ENCODE peak calls at places on chromosome 3, in seven cellular contexts. V is transverse colon; A is GM23248; S is lower lobe of right lung; K is fibroblast of mammary gland; E is neuronal stem cell; G is CD4-positive, alpha-beta memory T cell. L is an unnamed sample.

GRCh38 chr3:150528359-150528797 is 17.9 kb downstream of the SERP1 start:
- DNase-seq in V (no peak), A (peak), S (no peak), K (peak), E (no peak), G (peak), L (peak)

GRCh38 chr3:54045416-54045815 is 76.9 kb upstream of the CACNA2D3 start:
- DNase-seq in V (no peak), A (no peak), S (no peak), K (no peak), E (no peak), G (no peak), L (no peak)

GRCh38 chr3:174540081-174540480 is 319.1 kb upstream of the NAALADL2 start:
- DNase-seq in V (no peak), A (no peak), S (no peak), K (no peak), E (no peak), G (no peak), L (no peak)

GRCh38 chr3:47365213-47366153 is 15.3 kb upstream of the PTPN23 start:
- DNase-seq in V (no peak), A (peak), S (no peak), K (peak), E (no peak), G (no peak), L (peak)

GRCh38 chr3:70358978-70359580 is 46.6 kb upstream of the MDFIC2 start:
- DNase-seq in V (no peak), A (peak), S (no peak), K (peak), E (peak), G (no peak), L (no peak)

GRCh38 chr3:109643590-109643989 is 306.2 kb upstream of the DPPA4 start:
- DNase-seq in V (no peak), A (peak), S (no peak), K (peak), E (no peak), G (no peak), L (peak)

GRCh38 chr3:148642616-148643015 is 55.1 kb upstream of the AGTR1 start:
- DNase-seq in V (no peak), A (peak), S (no peak), K (peak), E (no peak), G (no peak), L (no peak)

GRCh38 chr3:10224794-10225660 is 23.2 kb upstream of the TATDN2 start:
- DNase-seq in V (peak), A (peak), S (peak), K (peak), E (peak), G (peak), L (no peak)

GRCh38 chr3:19392146-19392545 is 243.8 kb downstream of the KCNH8 start:
- DNase-seq in V (no peak), A (no peak), S (no peak), K (no peak), E (no peak), G (no peak), L (peak)

GRCh38 chr3:49627634-49628033 is 46.5 kb upstream of the APEH start:
- DNase-seq in V (no peak), A (no peak), S (no peak), K (no peak), E (no peak), G (no peak), L (no peak)

GRCh38 chr3:195886181-195887141 is 21.9 kb downstream of the TNK2 start:
- DNase-seq in V (no peak), A (peak), S (no peak), K (peak), E (no peak), G (no peak), L (peak)

GRCh38 chr3:55750525-55750924 is 263.4 kb upstream of the WNT5A start:
- DNase-seq in V (peak), A (peak), S (peak), K (peak), E (no peak), G (no peak), L (peak)

GRCh38 chr3:58659051-58659675 is 7.4 kb downstream of the FAM3D start:
- DNase-seq in V (peak), A (peak), S (no peak), K (peak), E (no peak), G (no peak), L (peak)

GRCh38 chr3:4703054-4703480 is 209.9 kb downstream of the ITPR1 start:
- DNase-seq in V (no peak), A (no peak), S (no peak), K (no peak), E (no peak), G (no peak), L (no peak)

GRCh38 chr3:105745046-105745445 is 123.8 kb downstream of the CBLB start:
- DNase-seq in V (no peak), A (no peak), S (no peak), K (no peak), E (no peak), G (no peak), L (no peak)

GRCh38 chr3:55297235-55297634 is 189.9 kb downstream of the WNT5A start:
- DNase-seq in V (no peak), A (peak), S (no peak), K (no peak), E (no peak), G (no peak), L (no peak)

GRCh38 chr3:126706631-126707030 is 2.6 kb downstream of the CHCHD6 start:
- DNase-seq in V (no peak), A (no peak), S (no peak), K (peak), E (no peak), G (no peak), L (no peak)

GRCh38 chr3:48619541-48620524 is 1.7 kb downstream of the TMEM89 start:
- DNase-seq in V (no peak), A (no peak), S (no peak), K (no peak), E (no peak), G (no peak), L (peak)

GRCh38 chr3:51682079-51682478 is 11.0 kb downstream of the TEX264 start:
- DNase-seq in V (peak), A (peak), S (no peak), K (peak), E (peak), G (peak), L (peak)

GRCh38 chr3:57053122-57053521 is 7.3 kb upstream of the SPATA12 start:
- DNase-seq in V (no peak), A (no peak), S (no peak), K (no peak), E (no peak), G (no peak), L (no peak)

GRCh38 chr3:120567370-120568197 is 28.6 kb upstream of the NDUFB4 start:
- DNase-seq in V (no peak), A (peak), S (no peak), K (peak), E (no peak), G (no peak), L (no peak)

GRCh38 chr3:72848703-72849081 is 447 bp upstream of the SHQ1 start:
- DNase-seq in V (no peak), A (peak), S (no peak), K (peak), E (no peak), G (peak), L (no peak)

GRCh38 chr3:134194247-134194646 is 56.4 kb downstream of the RYK start:
- DNase-seq in V (no peak), A (no peak), S (no peak), K (no peak), E (no peak), G (no peak), L (no peak)

GRCh38 chr3:64209866-64210609 is 15.2 kb downstream of the PRICKLE2 start:
- DNase-seq in V (peak), A (peak), S (peak), K (peak), E (no peak), G (no peak), L (peak)

DNA sequence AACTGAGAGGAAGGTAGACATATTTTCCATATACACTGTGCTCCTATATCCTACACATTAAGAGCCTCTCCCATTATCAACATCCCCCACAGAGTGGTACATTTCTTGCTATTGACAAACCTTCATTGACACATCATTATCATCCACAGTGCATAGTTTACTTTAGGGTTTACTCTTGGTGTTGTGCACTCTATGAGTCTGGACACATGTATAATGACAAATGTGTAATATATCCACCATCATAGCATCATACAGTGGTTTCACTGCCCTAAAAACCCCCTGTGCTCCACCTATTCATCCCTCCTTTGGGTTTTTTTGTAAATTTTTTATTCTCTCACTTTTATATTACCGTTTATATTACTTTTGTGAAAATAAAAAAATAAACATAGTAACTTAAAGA is 22.2 kb upstream of the CLDN18 start:
- DNase-seq in V (no peak), A (no peak), S (no peak), K (no peak), E (no peak), G (no peak), L (no peak)
- H3K4me3 ChIP-seq in V (no peak), A (no peak), S (no peak), K (no peak), E (no peak), G (no peak), L (no peak)

DNA sequence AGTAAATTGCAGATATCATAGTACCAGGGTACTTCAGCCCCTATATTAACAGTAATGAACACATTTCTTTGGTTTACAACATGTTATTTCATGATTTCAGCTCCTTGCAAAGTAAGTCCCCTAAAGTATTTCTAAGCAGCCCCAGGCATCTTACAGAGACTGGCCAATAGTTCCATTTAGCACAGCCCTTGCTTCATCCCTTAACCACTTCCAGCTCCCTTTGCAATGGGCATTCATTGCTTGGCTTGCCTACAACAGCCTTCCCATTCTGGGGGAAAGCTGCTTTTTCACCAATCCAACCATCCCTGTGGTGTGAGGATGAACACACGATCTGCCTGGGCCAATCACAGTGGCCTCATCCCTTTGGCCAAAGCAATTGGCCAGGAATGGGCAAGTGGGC is 67.2 kb upstream of the XCR1 start:
- DNase-seq in V (no peak), A (no peak), S (no peak), K (no peak), E (no peak), G (no peak), L (no peak)
- H3K4me3 ChIP-seq in V (no peak), A (no peak), S (no peak), K (no peak), E (no peak), G (no peak), L (no peak)

GRCh38 chr3:62873672-62874397 is 1.4 kb downstream of the CADPS start:
- DNase-seq in V (peak), A (peak), S (peak), K (peak), E (peak), G (no peak), L (peak)
- H3K4me3 ChIP-seq in V (peak), A (peak), S (peak), K (peak), E (peak), G (no peak), L (no peak)

GRCh38 chr3:86991840-86992430 is 986 bp upstream of the VGLL3 start:
- DNase-seq in V (no peak), A (peak), S (no peak), K (peak), E (no peak), G (no peak), L (peak)
- H3K4me3 ChIP-seq in V (peak), A (peak), S (no peak), K (peak), E (peak), G (no peak), L (peak)

DNA sequence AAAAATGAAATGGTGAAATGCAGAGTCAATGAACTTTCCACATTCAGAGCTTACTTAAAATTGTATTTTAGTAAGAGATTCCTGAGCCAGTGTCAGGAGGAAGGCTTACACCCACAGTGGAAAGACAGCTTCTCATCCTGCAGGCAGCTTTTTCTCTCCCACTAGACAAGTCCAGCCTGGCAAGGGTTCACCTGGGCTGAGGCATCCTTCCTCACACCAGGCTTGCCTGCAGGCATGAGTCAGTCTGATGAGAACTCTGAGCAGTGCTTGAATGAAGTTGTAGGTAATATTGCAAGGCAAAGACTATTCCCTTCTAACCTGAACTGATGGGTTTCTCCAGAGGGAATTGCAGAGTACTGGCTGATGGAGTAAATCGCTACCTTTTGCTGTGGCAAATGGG is 3.1 kb downstream of the CCR4 start:
- DNase-seq in V (no peak), A (no peak), S (no peak), K (no peak), E (no peak), G (no peak), L (no peak)
- H3K4me3 ChIP-seq in V (no peak), A (no peak), S (no peak), K (no peak), E (no peak), G (peak), L (no peak)

GRCh38 chr3:184513276-184514150 is 48.1 kb upstream of the EPHB3 start:
- DNase-seq in V (peak), A (peak), S (peak), K (peak), E (peak), G (peak), L (peak)
- H3K4me3 ChIP-seq in V (peak), A (peak), S (peak), K (peak), E (no peak), G (peak), L (peak)

DNA sequence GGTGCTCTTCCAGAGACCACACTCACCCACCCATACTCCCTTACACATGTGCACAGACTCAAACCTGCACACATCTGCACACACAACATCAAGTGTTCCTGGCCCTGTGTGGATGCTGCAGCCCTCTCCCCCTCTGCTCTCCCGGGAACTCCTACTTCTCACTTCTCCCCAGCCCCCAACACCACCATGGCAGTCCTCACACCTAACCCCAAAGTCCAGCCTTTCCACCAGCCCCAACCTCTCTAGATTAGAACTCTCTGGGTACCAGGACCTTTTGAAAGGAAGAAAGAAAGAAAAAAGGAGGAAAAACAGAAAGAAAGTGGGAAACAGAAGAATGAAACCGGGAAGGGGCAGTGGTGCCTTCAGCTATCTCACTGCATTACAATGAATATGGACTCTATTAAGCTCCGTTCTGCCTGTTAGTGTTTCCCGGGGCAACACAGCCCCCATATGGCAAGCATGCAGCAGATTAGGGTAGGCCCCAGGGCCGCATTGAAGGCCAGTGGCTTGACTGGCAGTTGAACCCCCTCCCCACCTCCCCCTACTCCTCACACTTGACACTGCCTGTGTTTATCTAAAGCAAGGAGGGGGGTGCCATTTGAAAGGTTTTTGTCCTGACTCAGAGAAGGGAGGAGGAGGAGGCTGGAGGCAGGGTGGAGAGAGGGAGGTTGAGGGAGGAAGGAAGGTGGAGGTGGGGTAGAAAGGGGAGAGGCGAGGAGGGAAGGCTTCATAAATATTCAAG is 30.1 kb downstream of the BOC start:
- DNase-seq in V (no peak), A (peak), S (no peak), K (peak), E (peak), G (no peak), L (no peak)
- H3K4me3 ChIP-seq in V (no peak), A (peak), S (no peak), K (no peak), E (peak), G (no peak), L (peak)

GRCh38 chr3:177144922-177145321 is 52.4 kb downstream of the TBL1XR1 start:
- DNase-seq in V (no peak), A (no peak), S (no peak), K (no peak), E (no peak), G (peak), L (peak)
- H3K4me3 ChIP-seq in V (no peak), A (no peak), S (no peak), K (no peak), E (no peak), G (no peak), L (no peak)

GRCh38 chr3:62670351-62670750 is 204.9 kb downstream of the CADPS start:
- DNase-seq in V (no peak), A (peak), S (no peak), K (peak), E (no peak), G (no peak), L (no peak)

GRCh38 chr3:62662680-62663079 is 212.5 kb downstream of the CADPS start:
- DNase-seq in V (no peak), A (no peak), S (no peak), K (no peak), E (no peak), G (no peak), L (no peak)

GRCh38 chr3:62669161-62669560 is 206.1 kb downstream of the CADPS start:
- DNase-seq in V (no peak), A (no peak), S (no peak), K (no peak), E (no peak), G (no peak), L (no peak)

GRCh38 chr3:62667714-62668113 is 207.5 kb downstream of the CADPS start:
- DNase-seq in V (no peak), A (no peak), S (no peak), K (no peak), E (no peak), G (no peak), L (no peak)

DNA sequence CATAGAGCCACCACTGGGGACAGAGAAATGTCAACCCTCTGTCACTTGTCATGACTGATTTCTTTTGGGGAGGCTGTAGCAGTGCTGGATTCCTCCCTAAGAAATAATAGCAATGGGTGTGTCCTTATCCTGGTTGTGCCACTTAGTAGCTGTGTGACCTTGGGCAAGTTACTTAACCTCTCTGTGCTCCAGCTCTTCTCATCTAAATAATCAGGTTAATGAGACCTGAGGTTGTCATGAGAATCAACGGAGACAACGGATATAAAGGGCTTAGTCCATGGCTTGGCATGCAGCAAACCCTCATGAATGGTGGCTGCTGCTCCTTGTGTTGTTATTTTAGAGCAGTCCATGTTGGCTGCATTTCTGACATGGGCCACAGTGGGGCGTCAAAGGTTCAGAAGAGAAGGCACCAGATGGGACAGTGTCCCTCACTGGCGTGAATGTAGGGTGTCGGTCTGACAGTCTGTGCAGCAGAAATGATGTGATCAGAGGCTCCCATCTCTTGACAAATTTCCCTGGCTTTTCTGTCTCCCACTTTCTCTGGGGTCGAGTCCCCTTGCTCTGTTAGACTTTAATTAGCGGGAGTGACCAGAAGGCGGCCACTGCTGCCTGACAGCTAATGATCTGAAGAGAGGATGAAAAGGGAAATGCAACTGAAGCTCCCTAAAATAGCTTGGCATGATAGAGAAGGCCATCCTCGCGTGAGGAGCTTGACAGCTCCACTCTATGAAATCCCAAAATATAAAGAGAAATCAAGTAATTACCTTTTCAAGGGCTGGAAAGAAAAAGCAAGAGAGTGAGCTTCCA is 209.4 kb downstream of the CADPS start:
- DNase-seq in V (peak), A (peak), S (peak), K (peak), E (peak), G (no peak), L (no peak)
- H3K4me3 ChIP-seq in V (no peak), A (peak), S (no peak), K (no peak), E (no peak), G (no peak), L (no peak)

L was measured in osteoblast.